ENCODE peak calls at places on chromosomes 2 and 18, in seven cellular contexts. W is brain microvascular endothelial cell, S is GM12878, J is Peyer's patch, E is breast epithelium, G is aorta, U is right lobe of liver. Q is an unnamed sample.

GRCh38 chr2:174342600-174343342 is 8.0 kb downstream of the SP9 start:
- DNase-seq in W (no peak), J (no peak), U (no peak), E (no peak), S (no peak), G (no peak), Q (no peak)

GRCh38 chr2:149112713-149113112 is 74.2 kb downstream of the LYPD6B start:
- DNase-seq in J (no peak), S (no peak), G (no peak), U (no peak), W (no peak), E (no peak), Q (no peak)

GRCh38 chr2:96089356-96090180 is 26.8 kb downstream of the ADRA2B start:
- DNase-seq in U (peak), J (no peak), G (peak), W (no peak), S (no peak), E (peak), Q (no peak)

GRCh38 chr2:61816480-61817355 is 37.1 kb downstream of the FAM161A start:
- DNase-seq in W (no peak), J (no peak), S (no peak), E (no peak), U (no peak), G (no peak), Q (no peak)

GRCh38 chr2:171810409-171810993 is 83.5 kb downstream of the SLC25A12 start:
- DNase-seq in W (peak), G (no peak), S (no peak), U (no peak), J (no peak), E (no peak), Q (no peak)

GRCh38 chr2:130836501-130837174 is at the start of gene ARHGEF4:
- DNase-seq in U (peak), S (no peak), E (no peak), J (peak), G (no peak), W (no peak), Q (no peak)

GRCh38 chr2:108855194-108855593 is 68.6 kb downstream of the CCDC138 start:
- DNase-seq in W (no peak), E (no peak), S (no peak), G (no peak), J (no peak), U (no peak), Q (no peak)

GRCh38 chr2:239467281-239467955 is 66.6 kb upstream of the HDAC4 start:
- DNase-seq in W (no peak), E (no peak), J (peak), U (peak), G (no peak), S (no peak), Q (peak)

GRCh38 chr2:19256239-19256638 is 102.2 kb downstream of the OSR1 start:
- DNase-seq in G (no peak), U (no peak), S (no peak), J (no peak), E (no peak), W (peak), Q (no peak)

GRCh38 chr2:50953021-50953420 is 78.9 kb downstream of the NRXN1 start:
- DNase-seq in S (no peak), G (no peak), U (no peak), E (no peak), W (no peak), J (no peak), Q (no peak)

GRCh38 chr2:118672055-118672454 is 175.4 kb downstream of the EN1 start:
- DNase-seq in G (no peak), W (no peak), U (no peak), S (no peak), J (no peak), E (no peak), Q (no peak)

GRCh38 chr2:222919841-222920609 is 59.2 kb downstream of the ACSL3 start:
- DNase-seq in W (peak), E (no peak), J (no peak), U (no peak), G (no peak), S (no peak), Q (no peak)

GRCh38 chr2:44358498-44358897 is 2.8 kb downstream of the PREPL start:
- DNase-seq in G (no peak), J (peak), W (peak), E (peak), S (peak), U (no peak), Q (no peak)

GRCh38 chr2:113198048-113198789 is 24.4 kb downstream of the PSD4 start:
- DNase-seq in S (no peak), W (no peak), G (no peak), U (no peak), E (no peak), J (no peak), Q (no peak)
- H3K27ac ChIP-seq in S (no peak), W (no peak), G (no peak), U (peak), E (peak), J (peak), Q (peak)

DNA sequence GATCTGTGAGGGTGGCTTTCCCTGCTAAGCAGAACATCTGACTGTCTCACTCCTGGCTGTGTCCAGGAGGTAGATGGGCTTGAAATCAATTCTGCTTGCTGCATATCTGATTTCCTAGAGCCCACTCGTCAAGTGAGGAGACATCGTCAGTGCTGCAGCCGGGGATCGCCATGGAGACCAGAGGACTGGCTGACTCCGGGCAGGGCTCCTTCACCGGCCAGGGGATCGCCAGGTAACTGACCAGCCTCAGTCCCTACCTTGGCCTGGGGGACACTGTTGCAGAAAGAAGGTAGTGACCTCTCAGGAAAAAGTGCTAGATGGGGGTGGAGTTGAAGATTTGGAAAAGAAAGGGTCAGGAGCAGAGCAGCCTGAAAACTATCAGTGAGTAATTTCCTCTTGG is 31.3 kb downstream of the CNGA3 start:
- DNase-seq in U (no peak), W (no peak), S (no peak), G (no peak), E (no peak), J (no peak), Q (no peak)
- H3K27ac ChIP-seq in U (no peak), W (no peak), S (no peak), G (no peak), E (no peak), J (no peak), Q (no peak)

DNA sequence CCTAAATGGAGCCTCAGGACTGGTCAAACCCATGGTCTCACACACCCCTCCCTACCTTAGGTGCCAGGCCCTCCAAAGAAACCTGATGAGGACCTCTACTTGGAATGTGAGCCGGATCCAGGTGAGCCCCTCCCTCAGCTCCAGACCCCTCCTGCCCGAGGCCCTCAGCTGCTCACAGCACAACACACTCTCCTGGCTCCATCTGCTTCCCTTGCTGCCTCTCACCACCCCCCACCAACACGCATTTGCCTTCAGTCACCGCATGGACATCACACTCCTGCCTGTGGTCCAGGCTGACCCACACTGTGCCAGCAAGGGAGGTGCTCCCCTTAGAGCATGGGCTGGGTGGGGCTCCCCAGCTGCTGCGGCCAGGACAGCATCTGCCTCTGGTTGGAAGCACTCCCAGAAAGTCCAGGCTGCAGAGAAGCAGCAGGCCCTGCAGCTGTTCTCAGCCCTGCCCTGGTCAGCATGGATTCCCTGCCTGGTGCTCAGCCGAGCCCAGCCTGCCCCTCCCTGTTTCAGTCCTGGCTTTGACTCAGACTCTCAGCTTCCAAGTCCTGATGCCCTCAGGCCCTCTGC is 15.1 kb downstream of the SH2D6 start:
- DNase-seq in W (no peak), G (peak), S (no peak), U (peak), J (peak), E (peak), Q (peak)
- H3K27ac ChIP-seq in W (no peak), G (no peak), S (no peak), U (no peak), J (peak), E (peak), Q (peak)

GRCh38 chr2:9590635-9591034 is 35.0 kb upstream of the ADAM17 start:
- DNase-seq in E (no peak), G (no peak), J (no peak), S (no peak), U (no peak), W (no peak), Q (no peak)
- H3K27ac ChIP-seq in E (no peak), G (no peak), J (no peak), S (no peak), U (no peak), W (no peak), Q (no peak)

GRCh38 chr2:187545238-187545751 is 8.9 kb downstream of the TFPI start:
- DNase-seq in G (no peak), W (no peak), J (no peak), E (no peak), U (no peak), S (no peak), Q (no peak)
- H3K27ac ChIP-seq in G (no peak), W (peak), J (no peak), E (no peak), U (peak), S (no peak), Q (peak)

GRCh38 chr2:208867374-208867773 is 460.8 kb downstream of the PTH2R start:
- DNase-seq in G (no peak), E (no peak), W (no peak), S (no peak), U (no peak), J (no peak), Q (no peak)

GRCh38 chr2:208872591-208872990 is 466.0 kb downstream of the PTH2R start:
- DNase-seq in G (no peak), W (no peak), S (no peak), E (no peak), J (no peak), U (no peak), Q (no peak)
- H3K27ac ChIP-seq in G (no peak), W (no peak), S (no peak), E (no peak), J (no peak), U (no peak), Q (no peak)

DNA sequence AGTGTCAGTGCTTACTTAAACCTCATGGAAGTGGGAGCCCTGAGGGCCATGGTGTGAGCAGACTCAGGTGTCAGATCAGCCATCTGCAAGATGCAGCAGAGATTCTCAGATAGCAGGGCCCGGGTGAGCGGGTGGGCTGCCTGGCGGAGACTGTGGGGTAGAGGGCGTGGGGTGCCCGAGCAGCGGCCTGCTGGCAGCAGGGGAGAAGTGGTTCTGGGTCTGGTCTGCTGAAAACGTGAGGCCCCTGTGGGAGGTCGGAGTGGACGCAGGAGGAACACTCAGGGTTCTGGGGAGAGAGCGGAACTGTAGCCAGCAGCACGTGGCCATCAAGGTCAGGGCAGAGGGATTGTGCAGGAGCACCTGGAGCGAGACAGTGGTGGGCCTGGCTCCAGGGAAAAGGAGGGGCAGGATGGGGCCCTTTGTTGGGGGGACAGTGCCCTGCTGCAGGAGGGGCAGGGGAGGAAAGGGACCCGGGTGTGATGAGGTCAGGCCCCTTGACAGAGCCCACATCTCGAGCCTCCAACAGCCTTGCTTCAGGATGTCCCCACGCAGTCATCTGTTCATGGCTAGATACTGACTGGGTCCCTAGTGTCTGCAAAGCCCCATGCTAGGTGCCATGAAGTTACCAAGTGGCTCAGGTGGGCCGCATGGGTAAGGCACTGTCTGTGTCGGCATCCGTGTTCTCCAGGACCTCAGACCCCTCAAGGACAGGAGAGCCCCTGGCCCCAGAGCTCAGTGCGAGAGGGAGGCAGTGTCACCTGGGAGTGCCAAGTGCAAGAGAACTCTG is 2.7 kb upstream of the ESPNL start:
- DNase-seq in U (peak), J (peak), G (no peak), E (peak), W (no peak), S (no peak), Q (no peak)
- H3K27ac ChIP-seq in U (no peak), J (no peak), G (no peak), E (no peak), W (no peak), S (no peak), Q (no peak)

GRCh38 chr2:127216593-127216992 is 3.5 kb downstream of the CYP27C1 start:
- DNase-seq in G (no peak), S (no peak), W (no peak), U (no peak), J (no peak), E (no peak), Q (no peak)
- H3K27ac ChIP-seq in G (no peak), S (no peak), W (no peak), U (no peak), J (no peak), E (no peak), Q (no peak)

GRCh38 chr2:208146006-208146405 is at the start of gene CRYGB:
- DNase-seq in G (no peak), E (no peak), U (no peak), W (no peak), S (no peak), J (no peak), Q (no peak)

GRCh38 chr2:208142255-208142924 is 3.6 kb downstream of the CRYGB start:
- DNase-seq in U (no peak), W (no peak), G (no peak), J (no peak), E (no peak), S (no peak), Q (no peak)

GRCh38 chr2:208139447-208139846 is 6.5 kb downstream of the CRYGB start:
- DNase-seq in J (no peak), U (no peak), G (no peak), W (no peak), S (no peak), E (no peak), Q (no peak)

GRCh38 chr2:208147008-208147407 is 1.1 kb upstream of the CRYGB start:
- DNase-seq in U (no peak), S (no peak), G (no peak), W (no peak), E (no peak), J (no peak), Q (no peak)

DNA sequence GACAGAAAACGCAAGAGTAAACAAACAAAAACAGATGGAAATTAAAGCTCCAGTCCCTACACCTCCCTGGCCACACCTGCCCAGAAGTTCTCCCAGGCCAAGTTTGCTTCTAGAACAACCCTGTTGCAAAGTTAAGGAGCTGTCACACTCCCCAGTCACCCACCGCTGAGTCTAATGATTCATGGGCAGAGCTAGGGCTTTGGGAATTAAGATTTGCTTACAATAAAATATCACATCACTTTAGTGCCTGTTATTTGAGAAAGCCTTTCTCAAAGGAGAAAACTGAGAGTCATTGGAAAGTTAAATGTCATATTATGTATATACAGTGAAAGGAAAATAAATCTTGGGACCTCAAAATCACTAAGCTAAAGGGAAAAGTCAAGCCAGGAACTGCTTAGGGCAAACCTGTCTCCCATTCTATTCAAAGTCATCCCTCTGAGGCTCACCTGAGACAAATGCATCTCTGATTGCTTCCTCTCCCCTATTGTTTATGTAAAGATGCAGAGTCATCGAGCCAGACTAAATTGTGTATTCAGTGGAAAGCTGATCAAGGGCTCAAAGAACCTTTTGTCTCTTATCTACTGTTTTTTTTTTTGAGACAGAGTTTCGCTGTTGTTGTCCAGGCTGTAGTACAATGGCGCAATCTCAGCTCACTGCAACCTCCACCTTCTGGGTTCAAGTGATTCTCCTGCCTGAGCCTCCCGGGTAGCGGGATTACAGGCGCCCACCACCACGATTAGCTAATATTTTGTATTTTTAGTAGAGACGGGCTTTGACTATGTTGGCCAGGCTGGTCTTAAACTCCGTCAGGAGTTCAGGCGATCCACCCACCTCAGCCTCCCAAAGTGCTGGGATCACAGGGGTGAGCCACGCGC is 2.8 kb downstream of the CRYGB start:
- DNase-seq in W (no peak), J (no peak), U (no peak), G (no peak), S (no peak), E (no peak), Q (no peak)
- H3K27ac ChIP-seq in W (no peak), J (no peak), U (no peak), G (no peak), S (no peak), E (no peak), Q (no peak)

GRCh38 chr18:8124232-8125146 is 484.7 kb upstream of the RAB12 start:
- DNase-seq in G (no peak), J (no peak), U (no peak), E (no peak), S (no peak), W (no peak), Q (no peak)
- H3K27ac ChIP-seq in G (no peak), J (no peak), U (no peak), E (no peak), S (no peak), W (peak), Q (no peak)